ENCODE peak calls at places on chromosomes 3 and 15, in five cellular contexts. One of them, this sample, is unnamed.

GRCh38 chr3:129017531-129017899 is 16.4 kb downstream of the EFCC1 start:
- DNase-seq in aorta: no peak
- DNase-seq in AG09319: no peak
- DNase-seq in caudate nucleus: no peak
- DNase-seq in neuronal stem cell: no peak
- DNase-seq in this sample: no peak

GRCh38 chr15:81023483-81024264 is 23.0 kb downstream of the TLNRD1 start:
- DNase-seq in aorta: peak; percentile 86
- DNase-seq in AG09319: peak; percentile 39
- DNase-seq in caudate nucleus: peak; percentile 54
- DNase-seq in neuronal stem cell: no peak
- DNase-seq in this sample: peak; percentile 44

GRCh38 chr15:98776607-98777281 is 128.4 kb downstream of the IGF1R start:
- DNase-seq in aorta: no peak
- DNase-seq in AG09319: peak; percentile 66
- DNase-seq in caudate nucleus: no peak
- DNase-seq in neuronal stem cell: no peak
- DNase-seq in this sample: no peak

GRCh38 chr3:29176501-29176900 is 104.4 kb upstream of the RBMS3 start:
- DNase-seq in aorta: no peak
- DNase-seq in AG09319: no peak
- DNase-seq in caudate nucleus: no peak
- DNase-seq in neuronal stem cell: peak; percentile 23
- DNase-seq in this sample: no peak

GRCh38 chr15:35362195-35362829 is 183.7 kb downstream of the DPH6 start:
- DNase-seq in aorta: no peak
- DNase-seq in AG09319: no peak
- DNase-seq in caudate nucleus: no peak
- DNase-seq in neuronal stem cell: no peak
- DNase-seq in this sample: peak; percentile 25

GRCh38 chr3:4722103-4722502 is 229.0 kb downstream of the ITPR1 start:
- DNase-seq in aorta: no peak
- DNase-seq in AG09319: no peak
- DNase-seq in caudate nucleus: no peak
- DNase-seq in neuronal stem cell: no peak
- DNase-seq in this sample: peak; percentile 57

GRCh38 chr15:31336943-31337295 is 10.3 kb downstream of the KLF13 start:
- DNase-seq in aorta: no peak
- DNase-seq in AG09319: no peak
- DNase-seq in caudate nucleus: no peak
- DNase-seq in neuronal stem cell: no peak
- DNase-seq in this sample: no peak

GRCh38 chr15:29942144-29942543 is 119.9 kb upstream of the TJP1 start:
- DNase-seq in aorta: no peak
- DNase-seq in AG09319: no peak
- DNase-seq in caudate nucleus: no peak
- DNase-seq in neuronal stem cell: no peak
- DNase-seq in this sample: no peak

GRCh38 chr3:42839616-42840015 is 30.4 kb downstream of the ACKR2 start:
- DNase-seq in aorta: no peak
- DNase-seq in AG09319: peak; percentile 38
- DNase-seq in caudate nucleus: no peak
- DNase-seq in neuronal stem cell: peak; percentile 38
- DNase-seq in this sample: peak; percentile 41

GRCh38 chr15:91517491-91518200 is 335.9 kb upstream of the SLCO3A1 start:
- DNase-seq in aorta: no peak
- DNase-seq in AG09319: no peak
- DNase-seq in caudate nucleus: no peak
- DNase-seq in neuronal stem cell: no peak
- DNase-seq in this sample: no peak

GRCh38 chr3:195059471-195060216 is 211.3 kb downstream of the XXYLT1 start:
- DNase-seq in aorta: peak; percentile 62
- DNase-seq in AG09319: no peak
- DNase-seq in caudate nucleus: no peak
- DNase-seq in neuronal stem cell: no peak
- DNase-seq in this sample: no peak

GRCh38 chr3:27311400-27311799 is 57.8 kb downstream of the NEK10 start:
- DNase-seq in aorta: no peak
- DNase-seq in AG09319: peak; percentile 31
- DNase-seq in caudate nucleus: no peak
- DNase-seq in neuronal stem cell: no peak
- DNase-seq in this sample: peak; percentile 87

GRCh38 chr3:128488636-128488994 is 4.4 kb downstream of the GATA2 start:
- DNase-seq in aorta: no peak
- DNase-seq in AG09319: no peak
- DNase-seq in caudate nucleus: no peak
- DNase-seq in neuronal stem cell: no peak
- DNase-seq in this sample: no peak

GRCh38 chr3:61925721-61926120 is 364.4 kb downstream of the PTPRG start:
- DNase-seq in aorta: no peak
- DNase-seq in AG09319: no peak
- DNase-seq in caudate nucleus: no peak
- DNase-seq in neuronal stem cell: no peak
- DNase-seq in this sample: no peak

GRCh38 chr3:82163907-82164520 is 402.6 kb upstream of the GBE1 start:
- DNase-seq in aorta: no peak
- DNase-seq in AG09319: no peak
- DNase-seq in caudate nucleus: no peak
- DNase-seq in neuronal stem cell: no peak
- DNase-seq in this sample: no peak

GRCh38 chr15:43943511-43943910 is 116.7 kb downstream of the WDR76 start:
- DNase-seq in aorta: no peak
- DNase-seq in AG09319: peak; percentile 27
- DNase-seq in caudate nucleus: no peak
- DNase-seq in neuronal stem cell: no peak
- DNase-seq in this sample: peak; percentile 29

GRCh38 chr3:167330993-167331392 is 49.1 kb downstream of the ZBBX start:
- DNase-seq in aorta: no peak
- DNase-seq in AG09319: no peak
- DNase-seq in caudate nucleus: no peak
- DNase-seq in neuronal stem cell: no peak
- DNase-seq in this sample: no peak

GRCh38 chr15:78840661-78841060 is 29.4 kb upstream of the ADAMTS7 start:
- DNase-seq in aorta: peak; percentile 84
- DNase-seq in AG09319: no peak
- DNase-seq in caudate nucleus: no peak
- DNase-seq in neuronal stem cell: no peak
- DNase-seq in this sample: no peak

GRCh38 chr15:64997911-64998310 is 8.2 kb upstream of the SPG21 start:
- DNase-seq in aorta: no peak
- DNase-seq in AG09319: no peak
- DNase-seq in caudate nucleus: no peak
- DNase-seq in neuronal stem cell: no peak
- DNase-seq in this sample: no peak

GRCh38 chr15:62622775-62623174 is 419.8 kb upstream of the TPM1 start:
- DNase-seq in aorta: no peak
- DNase-seq in AG09319: no peak
- DNase-seq in caudate nucleus: no peak
- DNase-seq in neuronal stem cell: no peak
- DNase-seq in this sample: no peak

GRCh38 chr3:154316974-154317767 is 7.1 kb downstream of the DHX36 start:
- DNase-seq in aorta: no peak
- DNase-seq in AG09319: no peak
- DNase-seq in caudate nucleus: no peak
- DNase-seq in neuronal stem cell: no peak
- DNase-seq in this sample: no peak

GRCh38 chr15:82572311-82572710 is 32.1 kb upstream of the RPS17 start:
- DNase-seq in aorta: no peak
- DNase-seq in AG09319: no peak
- DNase-seq in caudate nucleus: peak; percentile 26
- DNase-seq in neuronal stem cell: no peak
- DNase-seq in this sample: no peak